ENCODE peak calls at places on chromosomes 2 and 18, in six cellular contexts. One of them, this sample, is unnamed.
A peak's percentile ranks its signal among the peaks of the same experiment; 100 is the strongest.

GRCh38 chr2:168780671-168781071 is 21.8 kb upstream of the NOSTRIN start:
- DNase-seq in esophagus squamous epithelium: no peak
- DNase-seq in CD8-positive, alpha-beta memory T cell: no peak
- DNase-seq in colonic mucosa: no peak
- DNase-seq in HCT116: no peak
- DNase-seq in SJSA1: no peak
- DNase-seq in this sample: no peak

GRCh38 chr2:41963661-41964525 is 83.9 kb upstream of the PKDCC start:
- DNase-seq in CD8-positive, alpha-beta memory T cell: no peak
- DNase-seq in colonic mucosa: peak; percentile 94
- DNase-seq in esophagus squamous epithelium: no peak
- DNase-seq in SJSA1: peak; percentile 68
- DNase-seq in HCT116: no peak
- DNase-seq in this sample: no peak

GRCh38 chr2:152359573-152360363 is 24.8 kb downstream of the FMNL2 start:
- DNase-seq in esophagus squamous epithelium: no peak
- DNase-seq in HCT116: no peak
- DNase-seq in SJSA1: no peak
- DNase-seq in colonic mucosa: no peak
- DNase-seq in CD8-positive, alpha-beta memory T cell: no peak
- DNase-seq in this sample: no peak

GRCh38 chr2:121902171-121902591 is 146.7 kb downstream of the TSN start:
- DNase-seq in SJSA1: no peak
- DNase-seq in esophagus squamous epithelium: no peak
- DNase-seq in CD8-positive, alpha-beta memory T cell: no peak
- DNase-seq in colonic mucosa: no peak
- DNase-seq in HCT116: no peak
- DNase-seq in this sample: no peak

GRCh38 chr2:173831312-173832229 is 133.6 kb downstream of the SP3 start:
- DNase-seq in colonic mucosa: peak; percentile 35
- DNase-seq in CD8-positive, alpha-beta memory T cell: no peak
- DNase-seq in esophagus squamous epithelium: no peak
- DNase-seq in HCT116: no peak
- DNase-seq in SJSA1: no peak
- DNase-seq in this sample: no peak

GRCh38 chr2:9000442-9000841 is 3.0 kb downstream of the MBOAT2 start:
- DNase-seq in CD8-positive, alpha-beta memory T cell: no peak
- DNase-seq in SJSA1: no peak
- DNase-seq in colonic mucosa: no peak
- DNase-seq in esophagus squamous epithelium: no peak
- DNase-seq in HCT116: no peak
- DNase-seq in this sample: no peak

GRCh38 chr2:237298323-237299118 is 115.4 kb downstream of the COL6A3 start:
- DNase-seq in colonic mucosa: no peak
- DNase-seq in esophagus squamous epithelium: no peak
- DNase-seq in CD8-positive, alpha-beta memory T cell: no peak
- DNase-seq in SJSA1: no peak
- DNase-seq in HCT116: peak; percentile 71
- DNase-seq in this sample: no peak

GRCh38 chr2:51710222-51710621 is 678.3 kb upstream of the NRXN1 start:
- DNase-seq in HCT116: peak; percentile 12
- DNase-seq in esophagus squamous epithelium: no peak
- DNase-seq in CD8-positive, alpha-beta memory T cell: no peak
- DNase-seq in colonic mucosa: peak; percentile 23
- DNase-seq in SJSA1: no peak
- DNase-seq in this sample: no peak

GRCh38 chr2:236036045-236036444 is 132.1 kb downstream of the GBX2 start:
- DNase-seq in colonic mucosa: no peak
- DNase-seq in CD8-positive, alpha-beta memory T cell: no peak
- DNase-seq in esophagus squamous epithelium: no peak
- DNase-seq in HCT116: no peak
- DNase-seq in SJSA1: no peak
- DNase-seq in this sample: no peak

GRCh38 chr2:179561702-179562101 is 297.1 kb upstream of the SESTD1 start:
- DNase-seq in esophagus squamous epithelium: no peak
- DNase-seq in HCT116: no peak
- DNase-seq in CD8-positive, alpha-beta memory T cell: no peak
- DNase-seq in colonic mucosa: no peak
- DNase-seq in SJSA1: no peak
- DNase-seq in this sample: no peak

GRCh38 chr18:10465157-10465990 is 10.9 kb downstream of the APCDD1 start:
- DNase-seq in esophagus squamous epithelium: no peak
- DNase-seq in HCT116: no peak
- DNase-seq in CD8-positive, alpha-beta memory T cell: no peak
- DNase-seq in SJSA1: no peak
- DNase-seq in colonic mucosa: no peak
- DNase-seq in this sample: no peak

GRCh38 chr18:70039186-70039585 is 91.5 kb upstream of the CD226 start:
- DNase-seq in HCT116: no peak
- DNase-seq in esophagus squamous epithelium: no peak
- DNase-seq in SJSA1: no peak
- DNase-seq in CD8-positive, alpha-beta memory T cell: no peak
- DNase-seq in colonic mucosa: no peak
- DNase-seq in this sample: no peak

GRCh38 chr18:70036771-70037452 is 89.2 kb upstream of the CD226 start:
- DNase-seq in esophagus squamous epithelium: no peak
- DNase-seq in HCT116: no peak
- DNase-seq in colonic mucosa: no peak
- DNase-seq in CD8-positive, alpha-beta memory T cell: no peak
- DNase-seq in SJSA1: no peak
- DNase-seq in this sample: no peak

GRCh38 chr18:70041459-70042020 is 93.9 kb upstream of the CD226 start:
- DNase-seq in colonic mucosa: no peak
- DNase-seq in CD8-positive, alpha-beta memory T cell: no peak
- DNase-seq in esophagus squamous epithelium: no peak
- DNase-seq in SJSA1: no peak
- DNase-seq in HCT116: no peak
- DNase-seq in this sample: no peak

GRCh38 chr18:70036168-70036567 is 88.5 kb upstream of the CD226 start:
- DNase-seq in CD8-positive, alpha-beta memory T cell: no peak
- DNase-seq in esophagus squamous epithelium: no peak
- DNase-seq in colonic mucosa: no peak
- DNase-seq in SJSA1: no peak
- DNase-seq in HCT116: no peak
- DNase-seq in this sample: no peak

GRCh38 chr18:70037453-70038061 is 89.9 kb upstream of the CD226 start:
- DNase-seq in colonic mucosa: no peak
- DNase-seq in CD8-positive, alpha-beta memory T cell: no peak
- DNase-seq in SJSA1: no peak
- DNase-seq in HCT116: no peak
- DNase-seq in esophagus squamous epithelium: no peak
- DNase-seq in this sample: no peak
- H3K27ac ChIP-seq in colonic mucosa: no peak overlapping the region
- H3K27ac ChIP-seq in CD8-positive, alpha-beta memory T cell: no peak overlapping the region
- H3K27ac ChIP-seq in SJSA1: no peak overlapping the region
- H3K27ac ChIP-seq in HCT116: no peak overlapping the region
- H3K27ac ChIP-seq in esophagus squamous epithelium: no peak overlapping the region
- H3K27ac ChIP-seq in this sample: no peak overlapping the region

GRCh38 chr2:213766465-213766891 is 482.2 kb downstream of the SPAG16 start:
- DNase-seq in esophagus squamous epithelium: no peak
- DNase-seq in HCT116: no peak
- DNase-seq in SJSA1: no peak
- DNase-seq in CD8-positive, alpha-beta memory T cell: no peak
- DNase-seq in colonic mucosa: no peak
- DNase-seq in this sample: no peak

GRCh38 chr2:213763963-213764362 is 479.7 kb downstream of the SPAG16 start:
- DNase-seq in HCT116: no peak
- DNase-seq in colonic mucosa: no peak
- DNase-seq in esophagus squamous epithelium: no peak
- DNase-seq in SJSA1: no peak
- DNase-seq in CD8-positive, alpha-beta memory T cell: no peak
- DNase-seq in this sample: no peak

GRCh38 chr2:213764849-213765248 is 480.6 kb downstream of the SPAG16 start:
- DNase-seq in SJSA1: peak; percentile 46
- DNase-seq in colonic mucosa: no peak
- DNase-seq in HCT116: no peak
- DNase-seq in CD8-positive, alpha-beta memory T cell: no peak
- DNase-seq in esophagus squamous epithelium: no peak
- DNase-seq in this sample: no peak

GRCh38 chr2:213763358-213763757 is 479.1 kb downstream of the SPAG16 start:
- DNase-seq in colonic mucosa: no peak
- DNase-seq in esophagus squamous epithelium: no peak
- DNase-seq in HCT116: no peak
- DNase-seq in SJSA1: no peak
- DNase-seq in CD8-positive, alpha-beta memory T cell: no peak
- DNase-seq in this sample: no peak

DNA sequence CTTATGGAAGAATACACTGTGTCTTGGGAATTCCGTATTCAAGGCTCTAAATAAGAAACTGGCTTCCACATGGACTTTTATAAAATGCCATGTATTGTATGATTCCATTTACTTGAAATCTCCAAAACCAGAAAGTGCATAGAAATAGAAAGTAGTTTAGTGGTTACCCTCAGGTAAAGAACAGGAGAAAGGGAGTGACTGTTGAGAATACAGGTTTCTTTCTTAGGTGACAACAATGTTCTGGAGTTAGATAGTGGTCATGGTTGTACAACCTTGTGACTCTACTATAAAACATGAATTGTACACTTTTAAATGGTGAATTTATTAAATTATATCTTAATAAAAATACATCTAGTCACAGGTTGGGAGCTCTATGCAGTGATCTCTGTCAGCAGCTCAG is 481.8 kb downstream of the SPAG16 start:
- DNase-seq in SJSA1: no peak
- DNase-seq in HCT116: no peak
- DNase-seq in colonic mucosa: no peak
- DNase-seq in CD8-positive, alpha-beta memory T cell: no peak
- DNase-seq in esophagus squamous epithelium: no peak
- DNase-seq in this sample: no peak
- H3K4me1 ChIP-seq in SJSA1: peaks cover 24% of the 10 kb centered on the region
- H3K4me1 ChIP-seq in HCT116: no peaks in the 10 kb centered on the region
- H3K4me1 ChIP-seq in colonic mucosa: no peaks in the 10 kb centered on the region
- H3K4me1 ChIP-seq in CD8-positive, alpha-beta memory T cell: no peaks in the 10 kb centered on the region
- H3K4me1 ChIP-seq in esophagus squamous epithelium: no peaks in the 10 kb centered on the region
- H3K4me1 ChIP-seq in this sample: no peaks in the 10 kb centered on the region

GRCh38 chr18:76396792-76397191 is 98.2 kb downstream of the ZNF516 start:
- DNase-seq in colonic mucosa: no peak
- DNase-seq in CD8-positive, alpha-beta memory T cell: no peak
- DNase-seq in esophagus squamous epithelium: no peak
- DNase-seq in SJSA1: no peak
- DNase-seq in HCT116: no peak
- DNase-seq in this sample: no peak

GRCh38 chr18:76397631-76398030 is 97.4 kb downstream of the ZNF516 start:
- DNase-seq in colonic mucosa: no peak
- DNase-seq in CD8-positive, alpha-beta memory T cell: no peak
- DNase-seq in HCT116: no peak
- DNase-seq in SJSA1: no peak
- DNase-seq in esophagus squamous epithelium: no peak
- DNase-seq in this sample: no peak

GRCh38 chr18:76399613-76400391 is 95.2 kb downstream of the ZNF516 start:
- DNase-seq in esophagus squamous epithelium: no peak
- DNase-seq in HCT116: no peak
- DNase-seq in CD8-positive, alpha-beta memory T cell: no peak
- DNase-seq in colonic mucosa: no peak
- DNase-seq in SJSA1: no peak
- DNase-seq in this sample: no peak

GRCh38 chr18:76398899-76399612 is 96.0 kb downstream of the ZNF516 start:
- DNase-seq in esophagus squamous epithelium: no peak
- DNase-seq in SJSA1: peak; percentile 83
- DNase-seq in CD8-positive, alpha-beta memory T cell: peak; percentile 55
- DNase-seq in HCT116: peak; percentile 34
- DNase-seq in colonic mucosa: peak; percentile 80
- DNase-seq in this sample: peak; percentile 45

DNA sequence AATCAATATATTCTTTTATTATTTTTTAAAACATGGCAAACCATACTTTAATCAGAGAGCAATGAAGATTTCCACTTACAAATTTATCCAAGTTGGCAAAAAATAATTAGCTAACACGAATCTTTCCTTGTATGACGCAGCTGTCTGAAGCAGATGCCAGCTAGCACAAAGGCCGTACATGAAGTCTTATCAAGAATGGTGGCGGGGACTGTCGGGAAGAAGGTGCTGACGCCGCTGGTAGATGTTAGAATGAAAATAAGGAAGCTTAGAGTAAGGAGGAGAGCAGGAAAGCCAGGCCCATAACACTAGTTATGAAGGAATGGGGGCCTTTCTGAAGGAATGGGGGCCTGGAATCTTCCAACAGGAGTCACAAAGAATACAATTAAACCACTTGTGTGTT is 96.7 kb downstream of the ZNF516 start:
- DNase-seq in esophagus squamous epithelium: no peak
- DNase-seq in CD8-positive, alpha-beta memory T cell: no peak
- DNase-seq in SJSA1: no peak
- DNase-seq in colonic mucosa: no peak
- DNase-seq in HCT116: no peak
- DNase-seq in this sample: no peak
- H3K27ac ChIP-seq in esophagus squamous epithelium: no peak overlapping the region
- H3K27ac ChIP-seq in CD8-positive, alpha-beta memory T cell: no peak overlapping the region
- H3K27ac ChIP-seq in SJSA1: no peak overlapping the region
- H3K27ac ChIP-seq in colonic mucosa: no peak overlapping the region
- H3K27ac ChIP-seq in HCT116: no peak overlapping the region
- H3K27ac ChIP-seq in this sample: no peak overlapping the region

DNA sequence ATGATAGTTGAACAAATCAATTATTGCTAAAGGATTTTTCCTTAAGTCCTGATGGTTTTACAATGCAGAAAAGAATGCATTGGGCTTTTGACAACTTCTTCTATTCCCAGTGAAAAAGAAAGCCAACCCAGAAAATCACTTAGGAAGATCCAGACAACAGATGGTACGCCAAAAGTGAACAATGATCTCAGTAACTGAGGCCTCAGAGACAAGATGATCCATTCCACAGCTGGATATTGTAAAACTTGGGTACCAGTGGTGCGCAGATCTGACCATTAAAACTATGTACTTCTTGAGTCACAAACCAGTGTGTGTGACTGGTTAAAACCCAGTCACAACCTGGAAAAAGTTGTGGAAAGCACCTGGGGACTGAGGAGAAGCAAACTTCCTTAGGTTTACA is 173.5 kb downstream of the ETAA1 start:
- DNase-seq in CD8-positive, alpha-beta memory T cell: no peak
- DNase-seq in HCT116: no peak
- DNase-seq in SJSA1: no peak
- DNase-seq in esophagus squamous epithelium: no peak
- DNase-seq in colonic mucosa: no peak
- DNase-seq in this sample: no peak
- H3K4me1 ChIP-seq in CD8-positive, alpha-beta memory T cell: no peaks in the 10 kb centered on the region
- H3K4me1 ChIP-seq in HCT116: no peaks in the 10 kb centered on the region
- H3K4me1 ChIP-seq in SJSA1: peaks cover 11% of the 10 kb centered on the region
- H3K4me1 ChIP-seq in esophagus squamous epithelium: no peaks in the 10 kb centered on the region
- H3K4me1 ChIP-seq in colonic mucosa: no peaks in the 10 kb centered on the region
- H3K4me1 ChIP-seq in this sample: no peaks in the 10 kb centered on the region

GRCh38 chr18:7593194-7593819 is 26.2 kb downstream of the PTPRM start:
- DNase-seq in HCT116: no peak
- DNase-seq in CD8-positive, alpha-beta memory T cell: no peak
- DNase-seq in colonic mucosa: no peak
- DNase-seq in esophagus squamous epithelium: no peak
- DNase-seq in SJSA1: no peak
- DNase-seq in this sample: no peak

GRCh38 chr18:7596133-7596532 is 29.0 kb downstream of the PTPRM start:
- DNase-seq in esophagus squamous epithelium: no peak
- DNase-seq in SJSA1: no peak
- DNase-seq in CD8-positive, alpha-beta memory T cell: no peak
- DNase-seq in colonic mucosa: no peak
- DNase-seq in HCT116: no peak
- DNase-seq in this sample: no peak

GRCh38 chr18:7586379-7586778 is 19.3 kb downstream of the PTPRM start:
- DNase-seq in SJSA1: no peak
- DNase-seq in CD8-positive, alpha-beta memory T cell: no peak
- DNase-seq in HCT116: no peak
- DNase-seq in esophagus squamous epithelium: no peak
- DNase-seq in colonic mucosa: no peak
- DNase-seq in this sample: no peak

GRCh38 chr18:7592305-7593071 is 25.4 kb downstream of the PTPRM start:
- DNase-seq in colonic mucosa: no peak
- DNase-seq in SJSA1: no peak
- DNase-seq in esophagus squamous epithelium: no peak
- DNase-seq in HCT116: no peak
- DNase-seq in CD8-positive, alpha-beta memory T cell: no peak
- DNase-seq in this sample: no peak

GRCh38 chr18:7590800-7591560 is 23.9 kb downstream of the PTPRM start:
- DNase-seq in HCT116: no peak
- DNase-seq in esophagus squamous epithelium: no peak
- DNase-seq in colonic mucosa: no peak
- DNase-seq in CD8-positive, alpha-beta memory T cell: no peak
- DNase-seq in SJSA1: no peak
- DNase-seq in this sample: no peak
- H3K27ac ChIP-seq in HCT116: no peak overlapping the region
- H3K27ac ChIP-seq in esophagus squamous epithelium: no peak overlapping the region
- H3K27ac ChIP-seq in colonic mucosa: no peak overlapping the region
- H3K27ac ChIP-seq in CD8-positive, alpha-beta memory T cell: no peak overlapping the region
- H3K27ac ChIP-seq in SJSA1: no peak overlapping the region
- H3K27ac ChIP-seq in this sample: no peak overlapping the region

This sample was measured in thoracic aorta.